ENCODE peak calls at places on chromosomes 1 and 21, in eight cellular contexts. M, H, D, Z, C, A, V and N are unnamed samples.

GRCh38 chr1:206461602-206462455 is 8.4 kb upstream of the IKBKE start:
- DNase-seq in D (no peak), V (peak; percentile 75), H (peak; percentile 9), Z (peak; percentile 79), M (peak; percentile 65), A (peak; percentile 77), C (peak; percentile 45), N (peak; percentile 60)

GRCh38 chr1:29426701-29427279 is 190.5 kb downstream of the PTPRU start:
- DNase-seq in C (no peak), Z (no peak), H (peak; percentile 63), A (no peak), D (no peak), M (no peak), V (no peak), N (no peak)

GRCh38 chr1:11731719-11732283 is 4.1 kb upstream of the AGTRAP start:
- DNase-seq in A (no peak), M (peak; percentile 95), C (no peak), D (no peak), V (no peak), Z (no peak), H (peak; percentile 69), N (peak; percentile 41)

GRCh38 chr1:40625476-40626382 is 39.8 kb downstream of the RIMS3 start:
- DNase-seq in D (no peak), H (peak; percentile 70), M (no peak), C (no peak), Z (no peak), V (no peak), A (no peak), N (no peak)

GRCh38 chr1:117636637-117637425 is 31.0 kb downstream of the TENT5C start:
- DNase-seq in M (no peak), C (no peak), D (no peak), H (no peak), A (no peak), V (no peak), Z (no peak), N (no peak)

GRCh38 chr1:101105877-101106276 is 80.3 kb upstream of the DPH5 start:
- DNase-seq in C (no peak), D (no peak), H (no peak), V (no peak), Z (no peak), A (no peak), M (peak; percentile 28), N (no peak)

GRCh38 chr1:4825841-4826450 is 171.5 kb downstream of the AJAP1 start:
- DNase-seq in M (peak; percentile 64), V (peak; percentile 8), C (no peak), A (no peak), H (peak; percentile 18), Z (peak; percentile 25), D (no peak), N (no peak)

GRCh38 chr1:7616076-7616833 is 154.8 kb upstream of the VAMP3 start:
- DNase-seq in Z (peak; percentile 64), V (peak; percentile 50), C (no peak), D (peak; percentile 49), A (peak; percentile 47), H (no peak), M (peak; percentile 17), N (peak; percentile 5)

GRCh38 chr1:208137144-208137682 is 107.0 kb downstream of the PLXNA2 start:
- DNase-seq in Z (no peak), A (no peak), C (no peak), V (no peak), M (no peak), H (no peak), D (no peak), N (no peak)

GRCh38 chr1:72892461-72892860 is 610.1 kb upstream of the NEGR1 start:
- DNase-seq in D (no peak), M (no peak), C (no peak), Z (no peak), V (no peak), H (no peak), A (no peak), N (no peak)

GRCh38 chr1:85289207-85289847 is 12.9 kb upstream of the BCL10 start:
- DNase-seq in M (no peak), Z (no peak), V (no peak), H (no peak), A (no peak), C (no peak), D (no peak), N (no peak)

GRCh38 chr1:154463512-154463990 is 38.5 kb upstream of the TDRD10 start:
- DNase-seq in D (no peak), H (no peak), C (peak; percentile 35), V (no peak), Z (no peak), M (no peak), A (peak; percentile 71), N (no peak)

GRCh38 chr21:26849428-26850115 is 4.4 kb upstream of the ADAMTS1 start:
- DNase-seq in V (peak; percentile 37), D (no peak), Z (no peak), C (no peak), A (no peak), M (peak; percentile 77), H (peak; percentile 0), N (peak; percentile 52)

GRCh38 chr1:232045571-232045970 is 419.0 kb downstream of the DISC1 start:
- DNase-seq in M (no peak), D (no peak), H (no peak), Z (no peak), V (no peak), C (no peak), A (no peak), N (no peak)

GRCh38 chr1:74812180-74812541 is 79.2 kb downstream of the TYW3 start:
- DNase-seq in Z (no peak), H (no peak), M (no peak), A (no peak), V (no peak), C (no peak), D (no peak), N (no peak)

GRCh38 chr1:165696625-165697100 is 1.7 kb downstream of the ALDH9A1 start:
- DNase-seq in A (no peak), M (peak; percentile 63), H (no peak), Z (no peak), D (no peak), V (no peak), C (no peak), N (no peak)

GRCh38 chr21:43812139-43812821 is 22.9 kb downstream of the RRP1 start:
- DNase-seq in V (no peak), Z (no peak), D (no peak), M (no peak), H (peak; percentile 44), C (no peak), A (no peak), N (no peak)

GRCh38 chr1:28887418-28887834 is 26.9 kb upstream of the EPB41 start:
- DNase-seq in D (no peak), M (no peak), V (no peak), C (peak; percentile 35), Z (peak; percentile 58), H (no peak), A (peak; percentile 76), N (peak; percentile 71)

GRCh38 chr1:84720275-84720780 is 30.1 kb upstream of the SSX2IP start:
- DNase-seq in D (no peak), Z (no peak), M (peak; percentile 78), V (no peak), C (no peak), H (no peak), A (no peak), N (no peak)

GRCh38 chr1:202405928-202406327 is 57.4 kb downstream of the PPP1R12B start:
- DNase-seq in A (no peak), H (no peak), V (no peak), C (no peak), M (no peak), D (no peak), Z (no peak), N (no peak)

GRCh38 chr1:232705815-232706575 is 76.1 kb upstream of the SIPA1L2 start:
- DNase-seq in V (no peak), D (no peak), M (no peak), C (no peak), Z (no peak), A (no peak), H (no peak), N (no peak)

GRCh38 chr1:16418823-16419425 is 18.3 kb downstream of the SPATA21 start:
- DNase-seq in H (no peak), Z (no peak), D (no peak), V (no peak), C (no peak), M (no peak), A (no peak), N (no peak)

GRCh38 chr1:59601032-59601431 is 213.7 kb upstream of the HOOK1 start:
- DNase-seq in V (no peak), M (no peak), A (no peak), H (no peak), Z (no peak), C (no peak), D (no peak), N (no peak)

GRCh38 chr1:42680045-42680444 is 2.2 kb upstream of the YBX1 start:
- DNase-seq in C (no peak), D (no peak), M (no peak), V (no peak), A (no peak), H (no peak), Z (no peak), N (no peak)

GRCh38 chr1:98692482-98692881 is 31.0 kb downstream of the SNX7 start:
- DNase-seq in C (no peak), H (no peak), D (no peak), A (no peak), M (no peak), Z (no peak), V (no peak), N (no peak)

GRCh38 chr1:155277896-155278688 is 829 bp downstream of the HCN3 start:
- DNase-seq in D (peak; percentile 76), V (peak; percentile 87), M (no peak), A (peak; percentile 88), Z (peak; percentile 68), C (peak; percentile 45), H (peak; percentile 59), N (peak; percentile 59)

GRCh38 chr1:2290595-2291510 is 62.7 kb downstream of the SKI start:
- DNase-seq in A (peak; percentile 83), V (no peak), M (peak; percentile 72), D (no peak), H (no peak), Z (no peak), C (peak; percentile 44), N (peak; percentile 84)